ENCODE peak calls at places on chromosome 7, in ten cellular contexts. N is ascending aorta; J is astrocyte of the hippocampus; Q is stimulated activated CD4-positive, alpha-beta T cell treated with anti-CD3 and anti-CD28 coated beads, Interleukin-2, amount 100 ng/mL, for 48 hours; R is aorta; Y is CD8-positive, alpha-beta memory T cell; S is HS-5; O is left cardiac atrium; I is activated T-helper 1 cell treated with anti-CD3 and anti-CD28 coated beads, Interleukin-12 subunit alpha, Interleukin-12 subunit beta, Interleukin-2, Interleukin-4 antibody, amounts not matched to agents 30 ng/mL and 10 ng/mL and 1 ng/mL, durations not matched to agents 14 hours and 24 hours and 36 hours; G is right lobe of liver. D is an unnamed sample.

GRCh38 chr7:25716421-25716820 is 435.6 kb upstream of the NFE2L3 start:
- DNase-seq in G (no peak), S (peak), Q (no peak), N (no peak), Y (no peak), I (no peak), J (peak), R (no peak), O (no peak), D (no peak)

GRCh38 chr7:155533827-155534690 is 12.3 kb downstream of the CNPY1 start:
- DNase-seq in J (peak), Q (peak), O (no peak), Y (peak), I (no peak), N (no peak), S (no peak), R (peak), G (no peak), D (peak)

GRCh38 chr7:64541438-64542359 is 21.2 kb downstream of the ZNF680 start:
- DNase-seq in G (no peak), Q (no peak), I (no peak), O (no peak), S (no peak), R (peak), Y (no peak), N (no peak), J (peak), D (no peak)

GRCh38 chr7:25148772-25149575 is 23.9 kb upstream of the CYCS start:
- DNase-seq in S (no peak), R (no peak), J (no peak), Y (no peak), Q (no peak), I (no peak), O (no peak), N (no peak), G (no peak), D (no peak)

GRCh38 chr7:114922652-114923402 is 933 bp downstream of the MDFIC start:
- DNase-seq in S (peak), Q (peak), I (peak), J (peak), R (peak), O (peak), N (no peak), G (peak), Y (peak), D (no peak)

GRCh38 chr7:107643407-107643806 is 17.2 kb upstream of the SLC26A4 start:
- DNase-seq in S (peak), R (no peak), Y (no peak), I (no peak), J (peak), N (no peak), G (no peak), O (no peak), Q (no peak), D (no peak)

GRCh38 chr7:139701908-139702307 is 75.9 kb downstream of the HIPK2 start:
- DNase-seq in R (no peak), G (no peak), Y (no peak), N (no peak), O (no peak), S (no peak), Q (no peak), I (no peak), J (no peak), D (no peak)

GRCh38 chr7:82397846-82398245 is 45.7 kb downstream of the CACNA2D1 start:
- DNase-seq in R (no peak), Q (no peak), S (no peak), J (no peak), N (no peak), I (no peak), G (no peak), O (no peak), Y (no peak), D (no peak)

GRCh38 chr7:92754756-92755581 is 81.4 kb downstream of the CDK6 start:
- DNase-seq in I (no peak), O (no peak), R (no peak), G (no peak), Y (no peak), Q (no peak), N (no peak), S (no peak), J (peak), D (peak)

GRCh38 chr7:105760549-105761447 is 115.6 kb downstream of the ATXN7L1 start:
- DNase-seq in Y (peak), O (no peak), I (no peak), Q (no peak), N (no peak), G (no peak), S (no peak), J (no peak), R (no peak), D (no peak)

GRCh38 chr7:93906267-93906666 is at the start of gene GNGT1:
- DNase-seq in S (no peak), I (no peak), Y (no peak), O (no peak), G (no peak), R (no peak), J (no peak), Q (no peak), N (no peak), D (no peak)

GRCh38 chr7:19117081-19117869 is at the start of gene TWIST1:
- DNase-seq in Y (no peak), I (no peak), N (no peak), Q (no peak), J (peak), G (no peak), O (peak), S (peak), R (peak), D (no peak)

GRCh38 chr7:150935149-150935548 is 43.0 kb downstream of the KCNH2 start:
- DNase-seq in Q (no peak), G (no peak), I (no peak), N (no peak), R (no peak), Y (no peak), S (no peak), J (no peak), O (no peak), D (no peak)

GRCh38 chr7:135745702-135746312 is 2.8 kb downstream of the FAM180A start:
- DNase-seq in O (peak), Q (no peak), G (peak), I (no peak), Y (no peak), S (peak), N (peak), R (peak), J (peak), D (no peak)

GRCh38 chr7:142352543-142352942 is 94.7 kb upstream of the PRSS58 start:
- DNase-seq in Y (no peak), I (no peak), J (no peak), G (no peak), O (no peak), R (no peak), S (no peak), N (no peak), Q (no peak), D (no peak)

GRCh38 chr7:93044147-93044810 is 73.5 kb downstream of the SAMD9 start:
- DNase-seq in Q (no peak), G (no peak), Y (no peak), O (no peak), S (peak), I (no peak), N (no peak), R (no peak), J (peak), D (no peak)

GRCh38 chr7:87234949-87235348 is 15.4 kb upstream of the TMEM243 start:
- DNase-seq in J (peak), I (no peak), N (no peak), Y (no peak), G (no peak), Q (no peak), S (no peak), R (no peak), O (no peak), D (no peak)

GRCh38 chr7:149279111-149279743 is 17.2 kb downstream of the ZNF783 start:
- DNase-seq in R (peak), N (no peak), Y (no peak), J (no peak), O (no peak), I (no peak), S (no peak), G (no peak), Q (no peak), D (no peak)

GRCh38 chr7:27242580-27243339 is at the start of gene EVX1:
- DNase-seq in G (no peak), Q (no peak), R (no peak), O (no peak), I (no peak), S (no peak), N (no peak), J (no peak), Y (peak), D (no peak)

GRCh38 chr7:1235501-1236131 is 2.9 kb downstream of the UNCX start:
- DNase-seq in J (no peak), I (no peak), N (no peak), Y (no peak), R (peak), Q (no peak), S (no peak), O (no peak), G (no peak), D (peak)

GRCh38 chr7:74476546-74477095 is 22.9 kb downstream of the GTF2IRD1 start:
- DNase-seq in I (no peak), R (no peak), J (no peak), N (no peak), O (no peak), Q (no peak), G (peak), S (no peak), Y (no peak), D (no peak)

GRCh38 chr7:71509381-71509780 is 377.4 kb downstream of the GALNT17 start:
- DNase-seq in G (no peak), N (no peak), I (no peak), Q (no peak), S (no peak), Y (no peak), J (peak), O (no peak), R (no peak), D (no peak)

GRCh38 chr7:151046603-151047573 is 1.4 kb upstream of the ASIC3 start:
- DNase-seq in J (peak), O (peak), R (no peak), I (no peak), Q (no peak), N (no peak), S (no peak), G (no peak), Y (no peak), D (no peak)

GRCh38 chr7:154744226-154744860 is 258.6 kb downstream of the PAXIP1 start:
- DNase-seq in Q (peak), J (peak), G (no peak), O (no peak), Y (peak), S (no peak), N (no peak), I (no peak), R (no peak), D (no peak)

GRCh38 chr7:107236857-107237256 is 68.1 kb downstream of the HBP1 start:
- DNase-seq in I (no peak), Y (no peak), R (no peak), Q (no peak), N (no peak), G (no peak), O (no peak), S (no peak), J (no peak), D (no peak)

GRCh38 chr7:97138830-97139229 is 21.3 kb downstream of the SDHAF3 start:
- DNase-seq in S (no peak), R (no peak), Y (no peak), O (no peak), I (no peak), N (no peak), G (no peak), Q (no peak), J (no peak), D (no peak)

GRCh38 chr7:81333004-81333403 is 414.2 kb upstream of the SEMA3C start:
- DNase-seq in Y (no peak), G (no peak), Q (no peak), N (no peak), I (no peak), O (no peak), S (peak), J (peak), R (no peak), D (no peak)

GRCh38 chr7:1412322-1413261 is 46.7 kb downstream of the MICALL2 start:
- DNase-seq in I (peak), N (no peak), Q (peak), R (peak), J (peak), G (peak), S (peak), Y (peak), O (peak), D (peak)

GRCh38 chr7:46079421-46079820 is 158.3 kb upstream of the IGFBP3 start:
- DNase-seq in Y (no peak), G (no peak), J (no peak), Q (no peak), I (no peak), R (no peak), S (no peak), O (no peak), N (no peak), D (no peak)

GRCh38 chr7:83976302-83976701 is 218.3 kb downstream of the SEMA3A start:
- DNase-seq in S (peak), Y (peak), R (no peak), I (no peak), J (peak), N (no peak), O (no peak), Q (peak), G (no peak), D (no peak)

GRCh38 chr7:155713382-155713781 is 68.9 kb downstream of the RBM33 start:
- DNase-seq in Q (no peak), R (peak), S (no peak), G (no peak), N (no peak), I (no peak), J (no peak), Y (no peak), O (no peak), D (no peak)

GRCh38 chr7:132882714-132883428 is 199.0 kb downstream of the CHCHD3 start:
- DNase-seq in O (no peak), N (no peak), S (no peak), I (peak), Y (no peak), G (no peak), Q (peak), R (no peak), J (no peak), D (no peak)

GRCh38 chr7:139034855-139035587 is 821 bp downstream of the ZC3HAV1L start:
- DNase-seq in O (no peak), Q (peak), R (peak), N (no peak), Y (no peak), J (peak), S (no peak), I (peak), G (peak), D (no peak)

GRCh38 chr7:107564553-107565298 is 955 bp downstream of the DUS4L start:
- DNase-seq in R (no peak), S (peak), Q (no peak), N (no peak), J (peak), O (no peak), I (no peak), G (no peak), Y (no peak), D (no peak)

GRCh38 chr7:50743893-50744292 is 38.8 kb downstream of the GRB10 start:
- DNase-seq in Y (no peak), N (no peak), I (no peak), O (no peak), G (no peak), J (no peak), S (no peak), R (no peak), Q (no peak), D (no peak)

GRCh38 chr7:90391488-90391887 is 11.8 kb upstream of the CLDN12 start:
- DNase-seq in O (no peak), R (no peak), Q (no peak), S (no peak), Y (no peak), G (no peak), N (no peak), J (no peak), I (no peak), D (no peak)

GRCh38 chr7:27129729-27130539 is 623 bp downstream of the HOXA4 start:
- DNase-seq in Y (no peak), I (no peak), N (no peak), R (peak), G (no peak), O (no peak), J (no peak), S (no peak), Q (no peak), D (no peak)